ENCODE peak calls at places on chromosomes 5 and 9, in four cellular contexts. One of them, this sample, is unnamed.

GRCh38 chr9:93669116-93669957 is 93.0 kb downstream of the PHF2 start:
- DNase-seq in bronchial epithelial cell: no peak
- DNase-seq in HFF-Myc: no peak
- DNase-seq in neural crest cell: no peak
- DNase-seq in this sample: peak

GRCh38 chr5:42360641-42361320 is 62.5 kb upstream of the GHR start:
- DNase-seq in HFF-Myc: no peak
- DNase-seq in neural crest cell: no peak
- DNase-seq in bronchial epithelial cell: no peak
- DNase-seq in this sample: no peak

GRCh38 chr9:94907246-94907936 is 180.9 kb downstream of the AOPEP start:
- DNase-seq in HFF-Myc: no peak
- DNase-seq in neural crest cell: no peak
- DNase-seq in bronchial epithelial cell: no peak
- DNase-seq in this sample: no peak

GRCh38 chr5:180603076-180603591 is 11.8 kb upstream of the SCGB3A1 start:
- DNase-seq in bronchial epithelial cell: no peak
- DNase-seq in neural crest cell: no peak
- DNase-seq in HFF-Myc: no peak
- DNase-seq in this sample: no peak

GRCh38 chr5:132607133-132607532 is 50.4 kb downstream of the RAD50 start:
- DNase-seq in neural crest cell: no peak
- DNase-seq in HFF-Myc: no peak
- DNase-seq in bronchial epithelial cell: no peak
- DNase-seq in this sample: no peak

GRCh38 chr9:83234541-83234940 is 171.6 kb upstream of the RASEF start:
- DNase-seq in neural crest cell: no peak
- DNase-seq in HFF-Myc: no peak
- DNase-seq in bronchial epithelial cell: no peak
- DNase-seq in this sample: no peak

GRCh38 chr5:158147227-158147626 is 288.3 kb upstream of the CLINT1 start:
- DNase-seq in neural crest cell: no peak
- DNase-seq in HFF-Myc: no peak
- DNase-seq in bronchial epithelial cell: no peak
- DNase-seq in this sample: no peak

GRCh38 chr9:83403864-83404263 is 134.3 kb downstream of the FRMD3 start:
- DNase-seq in bronchial epithelial cell: peak
- DNase-seq in HFF-Myc: peak
- DNase-seq in neural crest cell: no peak
- DNase-seq in this sample: no peak

GRCh38 chr5:140346348-140347221 is at the start of gene HBEGF:
- DNase-seq in HFF-Myc: no peak
- DNase-seq in bronchial epithelial cell: peak
- DNase-seq in neural crest cell: peak
- DNase-seq in this sample: peak

GRCh38 chr5:36667826-36668225 is 61.4 kb downstream of the SLC1A3 start:
- DNase-seq in neural crest cell: no peak
- DNase-seq in bronchial epithelial cell: no peak
- DNase-seq in HFF-Myc: no peak
- DNase-seq in this sample: no peak

GRCh38 chr5:126736141-126736540 is 40.8 kb upstream of the LMNB1 start:
- DNase-seq in neural crest cell: no peak
- DNase-seq in HFF-Myc: no peak
- DNase-seq in bronchial epithelial cell: peak
- DNase-seq in this sample: no peak

GRCh38 chr5:17123010-17123409 is 94.4 kb upstream of the BASP1 start:
- DNase-seq in bronchial epithelial cell: no peak
- DNase-seq in HFF-Myc: no peak
- DNase-seq in neural crest cell: no peak
- DNase-seq in this sample: no peak

GRCh38 chr5:766666-767431 is 17.7 kb downstream of the ZDHHC11B start:
- DNase-seq in neural crest cell: no peak
- DNase-seq in HFF-Myc: no peak
- DNase-seq in bronchial epithelial cell: no peak
- DNase-seq in this sample: peak

GRCh38 chr5:8683528-8683927 is 814.6 kb downstream of the MTRR start:
- DNase-seq in HFF-Myc: no peak
- DNase-seq in bronchial epithelial cell: no peak
- DNase-seq in neural crest cell: no peak
- DNase-seq in this sample: no peak

GRCh38 chr5:142820447-142820846 is 50.3 kb downstream of the ARHGAP26 start:
- DNase-seq in HFF-Myc: no peak
- DNase-seq in bronchial epithelial cell: no peak
- DNase-seq in neural crest cell: no peak
- DNase-seq in this sample: no peak

GRCh38 chr9:121269030-121269887 is 1.3 kb downstream of the GSN start:
- DNase-seq in neural crest cell: no peak
- DNase-seq in bronchial epithelial cell: peak
- DNase-seq in HFF-Myc: no peak
- DNase-seq in this sample: no peak

GRCh38 chr9:98793031-98793430 is 3.3 kb downstream of the ANKS6 start:
- DNase-seq in HFF-Myc: no peak
- DNase-seq in neural crest cell: no peak
- DNase-seq in bronchial epithelial cell: no peak
- DNase-seq in this sample: peak

GRCh38 chr5:74187757-74188156 is 452.8 kb downstream of the ENC1 start:
- DNase-seq in HFF-Myc: no peak
- DNase-seq in bronchial epithelial cell: no peak
- DNase-seq in neural crest cell: peak
- DNase-seq in this sample: no peak

GRCh38 chr5:154647760-154648143 is 107.4 kb upstream of the LARP1 start:
- DNase-seq in neural crest cell: no peak
- DNase-seq in bronchial epithelial cell: no peak
- DNase-seq in HFF-Myc: no peak
- DNase-seq in this sample: no peak

GRCh38 chr9:79469164-79469563 is 102.6 kb upstream of the TLE4 start:
- DNase-seq in bronchial epithelial cell: no peak
- DNase-seq in neural crest cell: no peak
- DNase-seq in HFF-Myc: no peak
- DNase-seq in this sample: no peak

GRCh38 chr5:14607089-14607488 is 25.5 kb downstream of the OTULINL start:
- DNase-seq in HFF-Myc: no peak
- DNase-seq in bronchial epithelial cell: no peak
- DNase-seq in neural crest cell: no peak
- DNase-seq in this sample: no peak

GRCh38 chr9:8366161-8366926 is 566.8 kb upstream of the DMAC1 start:
- DNase-seq in neural crest cell: no peak
- DNase-seq in bronchial epithelial cell: peak
- DNase-seq in HFF-Myc: no peak
- DNase-seq in this sample: no peak

GRCh38 chr5:156922207-156922792 is 40.7 kb downstream of the TIMD4 start:
- DNase-seq in bronchial epithelial cell: no peak
- DNase-seq in neural crest cell: no peak
- DNase-seq in HFF-Myc: no peak
- DNase-seq in this sample: no peak

GRCh38 chr9:115396071-115396529 is 278.1 kb upstream of the TNC start:
- DNase-seq in bronchial epithelial cell: no peak
- DNase-seq in neural crest cell: no peak
- DNase-seq in HFF-Myc: no peak
- DNase-seq in this sample: no peak

GRCh38 chr5:1310118-1310517 is 15.2 kb upstream of the TERT start:
- DNase-seq in neural crest cell: no peak
- DNase-seq in bronchial epithelial cell: no peak
- DNase-seq in HFF-Myc: no peak
- DNase-seq in this sample: no peak

GRCh38 chr5:39570418-39571027 is 145.7 kb upstream of the DAB2 start:
- DNase-seq in neural crest cell: no peak
- DNase-seq in HFF-Myc: peak
- DNase-seq in bronchial epithelial cell: peak
- DNase-seq in this sample: no peak

GRCh38 chr9:122265265-122265900 is 701 bp downstream of the MRRF start:
- DNase-seq in neural crest cell: no peak
- DNase-seq in HFF-Myc: no peak
- DNase-seq in bronchial epithelial cell: peak
- DNase-seq in this sample: no peak

GRCh38 chr9:97362777-97363545 is 48.9 kb upstream of the TDRD7 start:
- DNase-seq in HFF-Myc: no peak
- DNase-seq in neural crest cell: no peak
- DNase-seq in bronchial epithelial cell: no peak
- DNase-seq in this sample: no peak

GRCh38 chr5:146399446-146399845 is 47.7 kb upstream of the TCERG1 start:
- DNase-seq in bronchial epithelial cell: no peak
- DNase-seq in HFF-Myc: no peak
- DNase-seq in neural crest cell: no peak
- DNase-seq in this sample: no peak

GRCh38 chr5:122586351-122586750 is 188.5 kb upstream of the SNX2 start:
- DNase-seq in HFF-Myc: no peak
- DNase-seq in bronchial epithelial cell: no peak
- DNase-seq in neural crest cell: no peak
- DNase-seq in this sample: no peak

GRCh38 chr5:75189353-75189752 is 47.3 kb downstream of the ANKRD31 start:
- DNase-seq in HFF-Myc: no peak
- DNase-seq in bronchial epithelial cell: no peak
- DNase-seq in neural crest cell: no peak
- DNase-seq in this sample: no peak

GRCh38 chr5:75395277-75395676 is 58.3 kb downstream of the HMGCR start:
- DNase-seq in neural crest cell: peak
- DNase-seq in bronchial epithelial cell: no peak
- DNase-seq in HFF-Myc: no peak
- DNase-seq in this sample: no peak

GRCh38 chr5:26009742-26010141 is 1028.6 kb downstream of the CDH9 start:
- DNase-seq in neural crest cell: peak
- DNase-seq in HFF-Myc: no peak
- DNase-seq in bronchial epithelial cell: no peak
- DNase-seq in this sample: no peak
- TF ChIP-seq CTCF in neural crest cell: peak
- TF ChIP-seq CTCF in HFF-Myc: no peak
- TF ChIP-seq CTCF in bronchial epithelial cell: no peak
- TF ChIP-seq CTCF in this sample: peak

GRCh38 chr9:87113892-87114291 is 166.6 kb upstream of the GAS1 start:
- DNase-seq in neural crest cell: no peak
- DNase-seq in bronchial epithelial cell: no peak
- DNase-seq in HFF-Myc: no peak
- DNase-seq in this sample: no peak
- TF ChIP-seq CTCF in neural crest cell: no peak
- TF ChIP-seq CTCF in bronchial epithelial cell: no peak
- TF ChIP-seq CTCF in HFF-Myc: peak
- TF ChIP-seq CTCF in this sample: no peak

GRCh38 chr5:136132557-136133415 is at the start of gene SMAD5:
- DNase-seq in bronchial epithelial cell: peak
- DNase-seq in HFF-Myc: peak
- DNase-seq in neural crest cell: peak
- DNase-seq in this sample: peak
- TF ChIP-seq CTCF in bronchial epithelial cell: no peak
- TF ChIP-seq CTCF in HFF-Myc: no peak
- TF ChIP-seq CTCF in neural crest cell: no peak
- TF ChIP-seq CTCF in this sample: no peak

DNA sequence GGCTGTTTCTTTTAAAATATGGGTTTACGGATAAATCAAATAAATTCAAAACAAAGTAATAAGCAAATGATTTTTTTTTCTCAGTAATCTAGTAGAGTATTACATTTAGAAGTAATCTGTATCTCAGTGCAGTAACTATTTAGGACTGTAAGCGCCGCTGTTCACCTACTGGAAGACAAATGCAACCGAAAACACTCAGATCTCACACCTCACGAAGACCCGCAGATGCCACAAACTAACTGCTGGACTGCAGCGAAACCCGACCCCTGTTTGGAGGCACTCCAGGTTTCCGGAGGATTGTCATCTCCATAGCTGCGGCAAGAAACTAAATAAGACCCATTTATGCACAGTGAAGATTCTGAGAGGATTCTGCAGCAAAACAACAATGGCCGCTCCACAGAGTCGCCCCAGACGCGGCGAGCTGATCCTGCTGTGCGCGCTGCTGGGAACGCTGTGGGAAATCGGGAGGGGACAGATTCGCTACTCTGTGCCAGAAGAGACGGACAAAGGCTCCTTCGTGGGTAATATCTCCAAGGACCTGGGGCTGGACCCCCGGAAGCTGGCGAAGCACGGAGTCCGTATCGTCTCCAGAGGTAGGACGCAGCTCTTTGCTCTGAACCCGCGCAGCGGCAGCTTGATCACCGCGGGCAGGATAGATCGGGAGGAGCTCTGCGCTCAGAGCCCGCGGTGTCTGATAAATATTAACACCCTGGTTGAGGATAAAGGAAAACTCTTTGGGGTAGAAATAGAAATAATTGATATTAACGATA is at the start of gene PCDHGA8:
- DNase-seq in bronchial epithelial cell: no peak
- DNase-seq in neural crest cell: no peak
- DNase-seq in HFF-Myc: no peak
- DNase-seq in this sample: no peak
- TF ChIP-seq CTCF in bronchial epithelial cell: no peak
- TF ChIP-seq CTCF in neural crest cell: no peak
- TF ChIP-seq CTCF in HFF-Myc: peak
- TF ChIP-seq CTCF in this sample: no peak

GRCh38 chr5:177546262-177546741 is 8.1 kb downstream of the FAM193B start:
- DNase-seq in HFF-Myc: peak
- DNase-seq in bronchial epithelial cell: peak
- DNase-seq in neural crest cell: no peak
- DNase-seq in this sample: no peak
- TF ChIP-seq CTCF in HFF-Myc: no peak
- TF ChIP-seq CTCF in bronchial epithelial cell: no peak
- TF ChIP-seq CTCF in neural crest cell: no peak
- TF ChIP-seq CTCF in this sample: no peak

GRCh38 chr5:77981820-77982219 is 205.7 kb upstream of the TBCA start:
- DNase-seq in HFF-Myc: no peak
- DNase-seq in bronchial epithelial cell: no peak
- DNase-seq in neural crest cell: no peak
- DNase-seq in this sample: no peak
- TF ChIP-seq CTCF in HFF-Myc: no peak
- TF ChIP-seq CTCF in bronchial epithelial cell: peak
- TF ChIP-seq CTCF in neural crest cell: no peak
- TF ChIP-seq CTCF in this sample: no peak

GRCh38 chr5:10233011-10233410 is 16.7 kb downstream of the ATPSCKMT start:
- DNase-seq in bronchial epithelial cell: no peak
- DNase-seq in neural crest cell: no peak
- DNase-seq in HFF-Myc: no peak
- DNase-seq in this sample: peak

GRCh38 chr5:10229306-10230048 is 20.2 kb downstream of the ATPSCKMT start:
- DNase-seq in bronchial epithelial cell: peak
- DNase-seq in HFF-Myc: no peak
- DNase-seq in neural crest cell: no peak
- DNase-seq in this sample: no peak

GRCh38 chr5:10235350-10235749 is 14.3 kb downstream of the ATPSCKMT start:
- DNase-seq in HFF-Myc: no peak
- DNase-seq in neural crest cell: no peak
- DNase-seq in bronchial epithelial cell: no peak
- DNase-seq in this sample: no peak

GRCh38 chr5:10232386-10232785 is 17.3 kb downstream of the ATPSCKMT start:
- DNase-seq in neural crest cell: no peak
- DNase-seq in HFF-Myc: no peak
- DNase-seq in bronchial epithelial cell: no peak
- DNase-seq in this sample: peak

GRCh38 chr5:10233505-10233904 is 16.2 kb downstream of the ATPSCKMT start:
- DNase-seq in HFF-Myc: peak
- DNase-seq in bronchial epithelial cell: peak
- DNase-seq in neural crest cell: peak
- DNase-seq in this sample: no peak
- TF ChIP-seq CTCF in HFF-Myc: peak
- TF ChIP-seq CTCF in bronchial epithelial cell: no peak
- TF ChIP-seq CTCF in neural crest cell: peak
- TF ChIP-seq CTCF in this sample: peak

This sample was measured in type B pancreatic cell.